ENCODE peak calls at places on chromosomes 16 and 17, in four cellular contexts. One of them, this sample, is unnamed.

GRCh38 chr17:75110307-75110937 is 653 bp downstream of the ARMC7 start:
- DNase-seq in heart left ventricle: no peak
- DNase-seq in tibial nerve: no peak
- DNase-seq in Peyer's patch: no peak
- DNase-seq in this sample: peak

GRCh38 chr16:2364638-2365210 is 24.2 kb upstream of the ABCA3 start:
- DNase-seq in Peyer's patch: no peak
- DNase-seq in tibial nerve: no peak
- DNase-seq in heart left ventricle: no peak
- DNase-seq in this sample: no peak

GRCh38 chr17:78390241-78391050 is 12.0 kb downstream of the PGS1 start:
- DNase-seq in heart left ventricle: peak
- DNase-seq in tibial nerve: no peak
- DNase-seq in Peyer's patch: no peak
- DNase-seq in this sample: no peak

GRCh38 chr16:77674888-77675287 is 47.4 kb upstream of the NUDT7 start:
- DNase-seq in heart left ventricle: no peak
- DNase-seq in tibial nerve: no peak
- DNase-seq in Peyer's patch: no peak
- DNase-seq in this sample: no peak

GRCh38 chr17:63497708-63498483 is 21.0 kb downstream of the ACE start:
- DNase-seq in tibial nerve: no peak
- DNase-seq in heart left ventricle: no peak
- DNase-seq in Peyer's patch: no peak
- DNase-seq in this sample: peak

GRCh38 chr17:76784926-76785325 is 47.0 kb downstream of the MFSD11 start:
- DNase-seq in Peyer's patch: no peak
- DNase-seq in heart left ventricle: no peak
- DNase-seq in tibial nerve: no peak
- DNase-seq in this sample: no peak

GRCh38 chr17:21081967-21082366 is 39.2 kb upstream of the USP22 start:
- DNase-seq in tibial nerve: no peak
- DNase-seq in Peyer's patch: no peak
- DNase-seq in heart left ventricle: no peak
- DNase-seq in this sample: no peak

GRCh38 chr16:28974437-28975157 is at the start of gene SPNS1:
- DNase-seq in Peyer's patch: peak
- DNase-seq in heart left ventricle: peak
- DNase-seq in tibial nerve: peak
- DNase-seq in this sample: peak

GRCh38 chr17:78822552-78822951 is 18.1 kb downstream of the USP36 start:
- DNase-seq in tibial nerve: no peak
- DNase-seq in Peyer's patch: no peak
- DNase-seq in heart left ventricle: no peak
- DNase-seq in this sample: no peak

GRCh38 chr17:59972778-59973177 is 8.2 kb upstream of the RNFT1 start:
- DNase-seq in tibial nerve: no peak
- DNase-seq in Peyer's patch: no peak
- DNase-seq in heart left ventricle: no peak
- DNase-seq in this sample: no peak

DNA sequence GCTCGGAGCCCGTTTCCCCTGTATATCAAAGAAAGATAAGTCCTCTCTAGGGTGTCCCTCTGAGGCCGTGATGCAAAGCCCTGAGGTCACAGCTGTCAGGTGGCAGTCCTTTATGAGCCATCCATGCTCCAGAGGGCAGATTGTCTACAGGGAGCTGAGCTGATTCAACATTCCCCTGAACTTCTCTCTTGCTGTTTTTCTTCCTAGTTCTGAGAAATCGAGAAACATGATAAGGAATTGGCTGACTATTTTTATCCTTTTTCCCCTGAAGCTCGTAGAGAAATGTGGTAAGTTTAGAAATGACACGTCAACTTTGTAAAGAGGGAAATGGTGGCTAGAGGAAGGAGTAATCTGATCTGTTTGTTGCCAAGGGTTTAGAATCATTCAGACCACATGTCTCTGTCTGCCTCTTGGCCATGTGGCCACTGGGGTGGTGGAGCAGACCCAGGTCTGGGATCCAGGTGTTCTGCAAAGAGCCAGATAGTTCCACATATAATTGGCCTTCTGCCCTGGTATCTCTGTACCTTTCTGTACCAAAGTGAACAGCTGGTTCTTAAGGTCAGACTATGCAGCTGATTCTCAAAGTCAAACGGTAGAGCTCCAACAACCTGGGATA is 3.5 kb downstream of the CTNS start:
- DNase-seq in heart left ventricle: no peak
- DNase-seq in Peyer's patch: no peak
- DNase-seq in tibial nerve: no peak
- DNase-seq in this sample: no peak
- H3K27ac ChIP-seq in heart left ventricle: peak
- H3K27ac ChIP-seq in Peyer's patch: no peak
- H3K27ac ChIP-seq in tibial nerve: peak
- H3K27ac ChIP-seq in this sample: no peak

GRCh38 chr17:17990282-17990681 is 17.6 kb downstream of the DRC3 start:
- DNase-seq in Peyer's patch: no peak
- DNase-seq in tibial nerve: no peak
- DNase-seq in heart left ventricle: no peak
- DNase-seq in this sample: no peak
- TF ChIP-seq POLR2A in Peyer's patch: no peak
- TF ChIP-seq POLR2A in tibial nerve: no peak
- TF ChIP-seq POLR2A in heart left ventricle: no peak
- TF ChIP-seq POLR2A in this sample: no peak

GRCh38 chr17:82342361-82343079 is 9.0 kb upstream of the SECTM1 start:
- DNase-seq in heart left ventricle: no peak
- DNase-seq in tibial nerve: no peak
- DNase-seq in Peyer's patch: no peak
- DNase-seq in this sample: no peak

GRCh38 chr17:82344175-82344907 is 10.8 kb upstream of the SECTM1 start:
- DNase-seq in Peyer's patch: no peak
- DNase-seq in heart left ventricle: no peak
- DNase-seq in tibial nerve: no peak
- DNase-seq in this sample: no peak

GRCh38 chr17:82338858-82339633 is 5.5 kb upstream of the SECTM1 start:
- DNase-seq in Peyer's patch: peak
- DNase-seq in heart left ventricle: no peak
- DNase-seq in tibial nerve: no peak
- DNase-seq in this sample: no peak

GRCh38 chr17:82343560-82343959 is 10.0 kb upstream of the SECTM1 start:
- DNase-seq in heart left ventricle: no peak
- DNase-seq in Peyer's patch: no peak
- DNase-seq in tibial nerve: no peak
- DNase-seq in this sample: no peak

GRCh38 chr17:82339634-82340580 is 6.3 kb upstream of the SECTM1 start:
- DNase-seq in tibial nerve: no peak
- DNase-seq in Peyer's patch: peak
- DNase-seq in heart left ventricle: no peak
- DNase-seq in this sample: no peak
- H3K27ac ChIP-seq in tibial nerve: no peak
- H3K27ac ChIP-seq in Peyer's patch: no peak
- H3K27ac ChIP-seq in heart left ventricle: peak
- H3K27ac ChIP-seq in this sample: no peak

DNA sequence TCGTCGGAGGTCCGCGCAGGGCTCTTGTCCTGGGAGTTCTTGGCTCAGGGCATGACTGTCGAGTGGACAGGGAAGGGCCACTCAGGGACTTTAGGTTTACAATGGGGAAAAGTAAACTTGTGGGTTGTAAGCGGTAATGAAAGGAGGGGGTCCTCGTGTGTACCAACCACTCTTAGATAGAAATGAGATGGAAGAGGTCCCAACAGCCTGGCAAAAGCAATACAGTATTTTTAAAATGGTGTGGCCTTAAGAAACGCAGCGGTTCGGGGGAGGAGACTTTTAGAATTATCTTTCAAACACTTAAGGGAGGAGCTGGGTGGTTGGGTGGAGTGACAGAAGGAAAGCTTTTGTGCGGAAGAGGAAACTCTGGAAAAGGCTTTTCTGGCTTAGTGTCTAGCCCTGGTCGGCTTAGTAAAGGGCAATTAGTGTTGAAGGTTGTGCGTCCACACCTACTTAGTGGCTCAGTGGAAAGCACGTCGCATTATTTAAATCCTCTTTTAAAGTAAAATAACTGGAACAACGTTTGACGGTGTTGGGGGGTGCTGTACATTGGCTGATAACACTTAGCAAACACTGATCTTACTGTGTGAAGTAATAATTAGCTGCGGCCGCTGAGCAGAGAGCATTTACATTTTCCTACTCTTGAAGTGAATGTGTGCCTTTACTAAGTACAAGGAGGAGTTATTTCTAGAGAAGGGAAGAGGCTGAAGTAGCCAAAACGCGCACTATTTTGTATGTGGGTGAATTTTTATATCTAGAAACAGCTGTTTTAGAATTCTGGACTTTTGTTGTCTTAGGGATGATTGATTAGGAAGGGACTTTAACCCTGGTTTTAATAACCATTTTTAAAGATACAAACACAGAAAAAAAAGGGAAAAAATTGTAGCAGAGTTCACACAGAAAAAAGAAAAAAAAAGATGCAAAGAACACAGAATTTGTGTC is 1.0 kb downstream of the WSB1 start:
- DNase-seq in heart left ventricle: peak
- DNase-seq in tibial nerve: peak
- DNase-seq in Peyer's patch: peak
- DNase-seq in this sample: peak
- TF ChIP-seq POLR2A in heart left ventricle: no peak
- TF ChIP-seq POLR2A in tibial nerve: peak
- TF ChIP-seq POLR2A in Peyer's patch: peak
- TF ChIP-seq POLR2A in this sample: peak

GRCh38 chr16:48332978-48333377 is 52.2 kb downstream of the SIAH1 start:
- DNase-seq in Peyer's patch: no peak
- DNase-seq in tibial nerve: no peak
- DNase-seq in heart left ventricle: no peak
- DNase-seq in this sample: no peak
- H3K27ac ChIP-seq in Peyer's patch: no peak
- H3K27ac ChIP-seq in tibial nerve: no peak
- H3K27ac ChIP-seq in heart left ventricle: no peak
- H3K27ac ChIP-seq in this sample: no peak

DNA sequence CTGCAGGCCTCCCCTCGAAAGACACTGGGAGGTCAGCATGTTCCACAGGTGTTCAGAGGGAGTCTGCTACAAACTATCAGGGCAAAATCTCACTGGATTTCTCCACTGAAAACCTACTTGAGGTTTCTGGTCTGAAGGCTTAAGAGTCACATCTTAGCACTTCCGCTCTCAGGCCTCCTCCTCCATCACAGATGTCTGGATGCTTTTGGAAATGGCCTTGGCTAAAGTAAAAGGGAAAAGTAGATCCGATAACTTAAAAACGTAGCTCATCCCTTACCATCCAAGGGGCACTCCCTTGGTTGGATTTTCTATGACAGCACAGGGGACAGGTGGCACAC is 14.4 kb downstream of the GINS2 start:
- DNase-seq in Peyer's patch: no peak
- DNase-seq in tibial nerve: no peak
- DNase-seq in heart left ventricle: no peak
- DNase-seq in this sample: no peak
- TF ChIP-seq POLR2A in Peyer's patch: no peak
- TF ChIP-seq POLR2A in tibial nerve: no peak
- TF ChIP-seq POLR2A in heart left ventricle: no peak
- TF ChIP-seq POLR2A in this sample: no peak

DNA sequence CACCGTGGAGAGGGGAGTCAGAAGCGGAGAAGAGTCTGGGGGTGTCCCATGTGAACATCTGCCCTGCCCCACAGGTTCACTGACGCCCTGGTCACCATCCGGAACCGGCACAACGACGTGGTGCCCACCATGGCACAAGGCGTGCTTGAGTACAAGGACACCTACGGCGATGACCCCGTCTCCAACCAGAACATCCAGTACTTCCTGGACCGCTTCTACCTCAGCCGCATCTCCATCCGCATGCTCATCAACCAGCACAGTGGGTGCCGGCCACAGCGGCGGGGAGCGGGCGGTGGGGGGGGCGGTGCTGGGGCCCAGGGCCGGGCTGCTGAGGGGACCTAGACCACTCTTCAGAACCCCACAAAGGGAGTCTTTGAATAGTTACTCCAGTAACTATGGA is 10.7 kb downstream of the PDK2 start:
- DNase-seq in tibial nerve: no peak
- DNase-seq in heart left ventricle: no peak
- DNase-seq in Peyer's patch: no peak
- DNase-seq in this sample: no peak
- H3K27ac ChIP-seq in tibial nerve: no peak
- H3K27ac ChIP-seq in heart left ventricle: no peak
- H3K27ac ChIP-seq in Peyer's patch: no peak
- H3K27ac ChIP-seq in this sample: no peak

This sample was measured in thyroid gland.